ENCODE peak calls at places on chromosome 11, in six cellular contexts. E is IMR-90, P is H9, T is A549, L is neuronal stem cell, C is osteoblast. S is an unnamed sample.

GRCh38 chr11:122656073-122656630 is 630 bp downstream of the UBASH3B start:
- DNase-seq in E (peak), P (peak), T (peak), L (peak), C (peak), S (peak)

GRCh38 chr11:10305964-10306918 is 1.4 kb downstream of the ADM start:
- DNase-seq in E (peak), P (peak), T (peak), L (no peak), C (no peak), S (peak)

GRCh38 chr11:44823920-44824704 is 97.3 kb downstream of the TSPAN18 start:
- DNase-seq in E (no peak), P (peak), T (no peak), L (peak), C (no peak), S (no peak)

GRCh38 chr11:67435031-67435726 is 2.3 kb downstream of the PTPRCAP start:
- DNase-seq in E (no peak), P (no peak), T (no peak), L (no peak), C (no peak), S (no peak)

GRCh38 chr11:118211006-118211405 is 13.8 kb downstream of the JAML start:
- DNase-seq in E (no peak), P (peak), T (no peak), L (peak), C (no peak), S (peak)

GRCh38 chr11:29018631-29019030 is 910.4 kb downstream of the METTL15 start:
- DNase-seq in E (peak), P (no peak), T (peak), L (no peak), C (no peak), S (peak)

GRCh38 chr11:88801484-88802123 is 264.2 kb downstream of the GRM5 start:
- DNase-seq in E (no peak), P (no peak), T (no peak), L (no peak), C (no peak), S (no peak)

GRCh38 chr11:12693485-12694181 is 19.4 kb downstream of the TEAD1 start:
- DNase-seq in E (peak), P (no peak), T (peak), L (no peak), C (peak), S (peak)

GRCh38 chr11:99773646-99774045 is 752.9 kb downstream of the CNTN5 start:
- DNase-seq in E (peak), P (no peak), T (peak), L (no peak), C (no peak), S (no peak)

GRCh38 chr11:126647735-126648134 is 292.2 kb downstream of the ST3GAL4 start:
- DNase-seq in E (peak), P (no peak), T (peak), L (no peak), C (peak), S (peak)

GRCh38 chr11:6298605-6299004 is 21.7 kb downstream of the CAVIN3 start:
- DNase-seq in E (no peak), P (peak), T (peak), L (no peak), C (peak), S (peak)

GRCh38 chr11:34641456-34641855 is 20.6 kb downstream of the EHF start:
- DNase-seq in E (no peak), P (no peak), T (peak), L (no peak), C (no peak), S (no peak)

GRCh38 chr11:34640050-34640971 is 19.4 kb downstream of the EHF start:
- DNase-seq in E (no peak), P (peak), T (peak), L (no peak), C (no peak), S (peak)

GRCh38 chr11:34638897-34639296 is 18.0 kb downstream of the EHF start:
- DNase-seq in E (no peak), P (no peak), T (no peak), L (no peak), C (no peak), S (no peak)

GRCh38 chr11:34637303-34637702 is 16.4 kb downstream of the EHF start:
- DNase-seq in E (no peak), P (no peak), T (no peak), L (no peak), C (no peak), S (no peak)

GRCh38 chr11:34639545-34639944 is 18.7 kb downstream of the EHF start:
- DNase-seq in E (no peak), P (no peak), T (peak), L (no peak), C (no peak), S (no peak)
- H3K4me2 ChIP-seq in E (no peak), P (no peak), T (peak), L (no peak), C (no peak), S (peak)

GRCh38 chr11:93117578-93117964 is 80.2 kb downstream of the SLC36A4 start:
- DNase-seq in E (no peak), P (no peak), T (no peak), L (no peak), C (no peak), S (no peak)

GRCh38 chr11:93116641-93117577 is 80.9 kb downstream of the SLC36A4 start:
- DNase-seq in E (peak), P (peak), T (no peak), L (no peak), C (no peak), S (peak)

DNA sequence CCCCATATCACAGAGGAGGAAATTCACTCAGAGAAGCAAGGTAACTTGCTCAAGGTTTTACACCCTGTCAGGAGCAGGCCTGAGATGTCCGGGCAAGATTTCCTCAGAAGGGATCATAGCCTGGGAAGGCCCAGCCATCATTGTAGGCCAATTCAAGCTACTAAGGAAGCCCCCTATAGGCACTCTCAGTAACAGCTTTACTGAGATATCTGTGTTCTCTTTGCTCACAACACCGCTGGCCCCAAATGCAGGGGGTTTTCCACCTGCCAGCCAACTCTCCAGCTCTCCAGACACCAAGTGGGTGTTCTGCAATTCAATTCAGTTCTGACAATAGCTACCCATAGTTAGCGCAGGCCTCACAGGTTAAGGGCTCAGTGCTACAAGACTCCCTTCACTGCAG is 84.0 kb downstream of the SLC36A4 start:
- DNase-seq in E (no peak), P (peak), T (no peak), L (no peak), C (peak), S (no peak)
- H3K4me2 ChIP-seq in E (no peak), P (no peak), T (no peak), L (no peak), C (no peak), S (no peak)

GRCh38 chr11:130442728-130443127 is 5.7 kb upstream of the ADAMTS15 start:
- DNase-seq in E (peak), P (no peak), T (no peak), L (no peak), C (peak), S (no peak)
- H3K4me2 ChIP-seq in E (no peak), P (no peak), T (no peak), L (no peak), C (no peak), S (no peak)

DNA sequence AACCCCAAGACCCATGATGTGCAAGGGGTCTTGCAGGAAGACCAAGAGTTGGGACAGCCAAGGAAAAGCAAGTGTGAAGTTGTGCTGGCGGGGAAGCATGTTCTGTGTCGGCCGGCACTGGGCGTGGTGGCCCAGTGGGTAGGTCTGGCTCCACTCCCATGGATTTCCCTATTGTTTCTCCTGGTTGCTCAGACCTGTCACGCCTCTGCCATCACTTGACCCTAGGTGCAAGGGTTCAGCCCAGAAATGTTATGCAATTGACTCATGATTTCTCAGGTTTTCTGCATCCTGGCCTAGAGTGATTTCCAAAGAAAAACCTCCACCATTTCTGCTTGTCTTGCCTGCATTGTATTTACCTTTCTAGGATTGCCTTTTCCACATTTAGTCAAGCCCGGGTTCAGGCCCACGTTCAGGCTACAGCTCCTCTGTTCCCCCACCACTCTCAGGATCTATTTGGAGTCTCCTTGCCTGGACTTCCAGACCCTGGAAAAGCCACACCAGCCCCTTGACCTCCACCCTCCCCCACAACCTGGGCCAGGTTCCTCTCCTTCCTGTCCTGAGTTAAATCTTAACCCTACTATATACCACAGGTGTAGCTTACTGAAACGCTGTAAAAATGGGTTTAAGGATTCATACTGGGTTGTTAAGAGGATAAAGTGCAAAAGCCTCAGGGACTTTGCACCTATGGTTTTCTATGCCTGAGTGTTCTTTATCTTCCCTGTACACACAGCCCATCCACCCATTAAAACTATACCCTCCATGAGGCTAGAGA is 17.5 kb upstream of the FOLR1 start:
- DNase-seq in E (no peak), P (no peak), T (no peak), L (no peak), C (no peak), S (peak)
- H3K4me2 ChIP-seq in E (no peak), P (no peak), T (no peak), L (no peak), C (no peak), S (peak)

DNA sequence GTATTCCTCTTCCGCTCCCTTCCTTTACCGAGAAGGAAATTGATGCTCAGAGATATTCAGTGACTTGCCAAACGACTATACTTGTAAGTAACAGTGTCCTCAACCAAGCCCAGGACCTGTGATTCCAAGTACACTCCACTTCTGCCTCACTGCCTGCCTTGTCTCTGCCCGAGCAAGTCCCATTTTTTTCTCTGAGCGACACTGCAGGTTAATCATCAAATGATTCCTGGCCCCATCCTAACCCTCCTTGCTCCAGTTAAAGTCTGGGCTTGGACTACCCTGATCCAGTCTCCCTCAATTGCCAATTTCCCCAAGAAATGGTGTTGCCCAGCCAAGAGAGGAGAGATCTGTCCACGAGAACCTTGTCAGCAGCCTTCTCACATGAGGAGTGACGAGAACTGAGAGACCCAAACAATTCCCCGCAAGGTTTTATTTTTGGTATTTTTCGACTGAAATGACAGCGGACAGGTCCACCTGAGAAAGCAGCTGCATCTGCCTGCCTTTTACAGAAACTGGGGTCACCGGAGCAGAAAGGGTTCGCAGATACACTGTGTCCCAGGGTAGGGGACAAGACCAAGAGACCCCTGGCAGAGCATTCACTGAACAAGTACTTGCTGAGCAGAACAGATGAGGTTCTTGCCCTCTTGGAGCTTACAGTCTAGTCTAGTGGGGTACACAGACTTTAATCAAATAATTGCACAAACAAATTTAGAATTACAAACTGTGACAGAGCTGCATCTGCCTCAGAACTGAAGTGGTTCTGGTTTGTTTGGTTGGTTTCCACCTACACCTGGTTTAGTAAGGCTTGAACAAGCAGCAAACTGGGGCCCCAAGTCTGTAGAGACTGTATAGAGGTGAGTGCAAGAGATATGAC is 11.4 kb downstream of the POU2AF1 start:
- DNase-seq in E (no peak), P (no peak), T (no peak), L (no peak), C (no peak), S (peak)
- H3K4me2 ChIP-seq in E (no peak), P (no peak), T (no peak), L (no peak), C (no peak), S (no peak)

DNA sequence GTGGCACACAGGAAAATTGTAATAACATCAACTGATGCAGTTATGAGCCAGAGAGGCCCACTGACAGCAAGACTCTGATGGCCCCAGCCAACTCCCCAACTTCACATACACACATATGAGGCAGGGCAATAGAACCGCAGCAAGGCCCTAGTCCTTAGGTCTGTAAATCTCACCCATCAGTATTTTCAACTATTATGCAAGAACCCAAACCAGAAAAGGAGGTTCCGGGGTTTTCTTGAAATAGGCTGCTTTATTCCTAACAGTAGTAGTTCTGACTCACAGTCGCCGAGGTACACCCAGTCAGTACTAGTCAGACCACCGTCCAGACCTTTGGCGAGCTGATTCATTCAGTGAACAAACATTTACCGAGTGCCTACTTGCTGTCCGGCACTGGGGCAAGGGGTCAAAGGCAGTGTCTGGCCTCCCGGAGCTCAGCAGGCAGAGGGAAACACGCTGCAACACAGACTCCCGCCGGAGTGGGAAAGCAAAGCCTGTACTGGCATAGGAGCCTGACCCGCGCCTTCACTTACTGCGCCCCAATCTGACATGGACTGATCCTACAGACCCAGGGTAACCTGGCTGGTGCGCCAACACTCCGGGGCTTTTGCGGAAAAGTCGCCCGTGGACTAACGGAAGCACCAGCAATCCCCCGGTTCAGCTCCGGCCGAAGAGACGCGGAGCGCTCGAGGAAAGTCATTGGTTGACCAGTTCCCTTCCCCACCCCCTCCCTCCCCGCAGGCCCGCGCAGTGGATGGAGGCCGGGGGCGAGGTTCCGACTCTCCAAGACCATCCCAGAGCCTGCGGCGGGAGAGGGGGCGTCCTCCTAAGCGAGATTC is 1.3 kb downstream of the PLEKHA7 start:
- DNase-seq in E (peak), P (peak), T (peak), L (peak), C (peak), S (peak)
- H3K4me2 ChIP-seq in E (peak), P (peak), T (peak), L (peak), C (peak), S (peak)

GRCh38 chr11:34887260-34887659 is 28.9 kb downstream of the APIP start:
- DNase-seq in E (no peak), P (no peak), T (no peak), L (no peak), C (no peak), S (no peak)

GRCh38 chr11:34890089-34890488 is 26.1 kb downstream of the APIP start:
- DNase-seq in E (no peak), P (no peak), T (peak), L (no peak), C (no peak), S (no peak)

GRCh38 chr11:34890812-34891211 is 25.4 kb downstream of the APIP start:
- DNase-seq in E (peak), P (no peak), T (peak), L (no peak), C (peak), S (peak)

GRCh38 chr11:34886609-34887008 is 29.6 kb downstream of the APIP start:
- DNase-seq in E (no peak), P (no peak), T (no peak), L (no peak), C (no peak), S (no peak)

DNA sequence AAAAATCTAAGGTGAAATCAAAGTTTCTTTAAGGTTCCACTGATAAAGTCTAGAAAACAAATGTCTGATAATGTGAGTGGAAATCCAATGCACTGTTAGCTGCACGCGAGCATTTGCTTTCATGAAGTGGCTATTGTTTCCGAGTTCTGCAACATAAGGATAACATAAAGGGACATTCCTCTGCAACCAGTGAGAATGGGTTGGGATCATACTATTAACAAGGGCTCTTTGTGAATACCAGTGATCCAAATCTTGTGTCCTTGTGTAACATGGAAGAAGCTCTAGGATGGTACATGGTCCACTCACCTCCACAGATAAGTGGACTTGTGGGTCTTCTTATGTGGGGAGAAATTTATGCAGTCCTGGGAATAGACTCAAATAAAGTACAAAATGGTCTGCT is 24.6 kb downstream of the APIP start:
- DNase-seq in E (no peak), P (no peak), T (no peak), L (no peak), C (no peak), S (no peak)
- H3K4me2 ChIP-seq in E (no peak), P (no peak), T (no peak), L (no peak), C (no peak), S (no peak)

GRCh38 chr11:35579557-35580396 is 38.5 kb upstream of the FJX1 start:
- DNase-seq in E (peak), P (no peak), T (peak), L (no peak), C (peak), S (peak)
- H3K4me2 ChIP-seq in E (peak), P (no peak), T (peak), L (no peak), C (peak), S (peak)

DNA sequence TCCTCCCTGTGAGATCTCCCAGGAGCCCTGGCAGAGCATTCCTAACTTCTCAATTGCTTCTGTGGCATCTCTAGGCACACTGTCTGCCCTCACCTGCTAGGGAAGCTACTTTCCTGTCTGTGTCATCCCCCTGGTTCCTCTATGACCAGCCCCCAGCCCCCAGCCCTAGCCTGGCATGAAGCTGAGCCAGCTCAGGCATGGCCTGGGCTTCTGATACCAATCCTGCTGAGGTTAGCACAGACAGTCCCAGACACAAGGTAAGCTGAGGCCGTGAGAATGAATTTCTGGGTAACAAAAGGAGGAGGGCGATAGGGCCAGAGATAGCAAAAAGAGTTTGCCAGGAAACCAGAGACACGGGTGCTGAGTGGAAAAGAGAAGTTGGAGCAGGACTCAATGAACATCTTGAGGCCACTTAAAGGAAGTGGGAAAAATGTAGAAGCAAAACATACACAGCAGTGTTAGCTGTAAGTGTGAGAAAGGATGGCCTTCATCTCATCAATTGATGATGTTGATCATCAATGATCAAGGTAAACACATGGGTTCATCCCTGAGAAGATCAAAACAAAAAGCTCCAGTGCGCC is 87.6 kb upstream of the PICALM start:
- DNase-seq in E (no peak), P (no peak), T (no peak), L (no peak), C (no peak), S (no peak)
- H3K4me2 ChIP-seq in E (no peak), P (no peak), T (no peak), L (no peak), C (no peak), S (no peak)